ENCODE peak calls at places on chromosomes 7 and 10, in five cellular contexts. J is GDM1, E is HS-27A, B is T-helper 17 cell, M is non-pigmented ciliary epithelial cell. Z is an unnamed sample.

GRCh38 chr7:137992738-137993394 is 9.0 kb downstream of the CREB3L2 start:
- DNase-seq in J (no peak), E (no peak), B (no peak), M (no peak), Z (no peak)

GRCh38 chr7:105580022-105580740 is 1.1 kb downstream of the EFCAB10 start:
- DNase-seq in J (no peak), E (no peak), B (no peak), M (no peak), Z (no peak)

GRCh38 chr10:99524736-99525380 is 7.9 kb upstream of the NKX2-3 start:
- DNase-seq in J (no peak), E (no peak), B (no peak), M (no peak), Z (no peak)

GRCh38 chr7:36863901-36864701 is 139.8 kb upstream of the AOAH start:
- DNase-seq in J (no peak), E (no peak), B (no peak), M (no peak), Z (no peak)

GRCh38 chr10:82668266-82668665 is 793.3 kb downstream of the NRG3 start:
- DNase-seq in J (no peak), E (no peak), B (no peak), M (no peak), Z (no peak)

GRCh38 chr7:30699706-30700495 is 17.6 kb upstream of the CRHR2 start:
- DNase-seq in J (no peak), E (no peak), B (no peak), M (no peak), Z (no peak)

GRCh38 chr10:51700228-51700835 is 937 bp upstream of the CSTF2T start:
- DNase-seq in J (no peak), E (peak), B (no peak), M (no peak), Z (peak)

GRCh38 chr10:24453404-24453830 is 244.5 kb downstream of the KIAA1217 start:
- DNase-seq in J (no peak), E (no peak), B (no peak), M (no peak), Z (no peak)

GRCh38 chr10:1938317-1938716 is 201.0 kb upstream of the ADARB2 start:
- DNase-seq in J (peak), E (no peak), B (no peak), M (no peak), Z (no peak)

GRCh38 chr7:17392846-17393245 is 94.4 kb downstream of the AHR start:
- DNase-seq in J (no peak), E (no peak), B (no peak), M (peak), Z (no peak)